ENCODE peak calls at places on chromosomes 6 and 20, in seven cellular contexts. J is IMR-90, D is GM12878, N is A549, A is Peyer's patch, Z is stomach, P is breast epithelium. C is an unnamed sample. For H3K4me1, the result is how much of the 10 kb centered on the place peaks cover.

GRCh38 chr6:31886426-31887068 is 7.8 kb upstream of the SLC44A4 start:
- DNase-seq in J (no peak), D (no peak), N (no peak), A (no peak), Z (no peak), P (no peak), C (no peak)

GRCh38 chr6:142401838-142402237 is 100.0 kb downstream of the ADGRG6 start:
- DNase-seq in J (no peak), D (no peak), N (no peak), A (no peak), Z (no peak), P (no peak), C (no peak)

GRCh38 chr6:150592377-150592995 is 7.2 kb upstream of the PLEKHG1 start:
- DNase-seq in J (no peak), D (no peak), N (no peak), A (no peak), Z (no peak), P (no peak), C (no peak)

GRCh38 chr20:55538261-55538908 is 466.9 kb downstream of the CBLN4 start:
- DNase-seq in J (no peak), D (no peak), N (no peak), A (no peak), Z (no peak), P (no peak), C (no peak)

GRCh38 chr20:37308098-37309050 is 18.9 kb downstream of the MANBAL start:
- DNase-seq in J (no peak), D (peak), N (no peak), A (no peak), Z (no peak), P (no peak), C (no peak)

GRCh38 chr6:89828988-89829590 is 591 bp upstream of the CASP8AP2 start:
- DNase-seq in J (no peak), D (no peak), N (peak), A (no peak), Z (no peak), P (no peak), C (no peak)

GRCh38 chr6:157280947-157281346 is 42.4 kb downstream of the TMEM242 start:
- DNase-seq in J (no peak), D (no peak), N (no peak), A (no peak), Z (no peak), P (no peak), C (no peak)

GRCh38 chr20:62792940-62793756 is 3.1 kb upstream of the MRGBP start:
- DNase-seq in J (no peak), D (no peak), N (no peak), A (peak), Z (no peak), P (no peak), C (no peak)

GRCh38 chr20:52219441-52219840 is 27.9 kb upstream of the ZFP64 start:
- DNase-seq in J (peak), D (no peak), N (no peak), A (no peak), Z (peak), P (no peak), C (no peak)

GRCh38 chr6:157434349-157435016 is 53.5 kb downstream of the ZDHHC14 start:
- DNase-seq in J (no peak), D (no peak), N (no peak), A (no peak), Z (no peak), P (peak), C (no peak)

GRCh38 chr6:138292482-138292881 is 74.2 kb upstream of the PBOV1 start:
- DNase-seq in J (no peak), D (no peak), N (no peak), A (no peak), Z (no peak), P (no peak), C (no peak)

GRCh38 chr6:153947817-153948447 is 91.1 kb upstream of the OPRM1 start:
- DNase-seq in J (no peak), D (no peak), N (no peak), A (no peak), Z (no peak), P (no peak), C (peak)

GRCh38 chr6:66094615-66095014 is 387.6 kb upstream of the EYS start:
- DNase-seq in J (no peak), D (no peak), N (no peak), A (no peak), Z (no peak), P (no peak), C (no peak)

GRCh38 chr6:156780117-156780641 is 3.0 kb downstream of the ARID1B start:
- DNase-seq in J (peak), D (peak), N (peak), A (peak), Z (peak), P (peak), C (peak)

GRCh38 chr20:63970714-63971431 is 1.1 kb upstream of the ZNF512B start:
- DNase-seq in J (no peak), D (no peak), N (no peak), A (no peak), Z (no peak), P (no peak), C (no peak)

GRCh38 chr20:63074631-63075030 is 67.9 kb upstream of the BHLHE23 start:
- DNase-seq in J (no peak), D (no peak), N (no peak), A (no peak), Z (no peak), P (no peak), C (no peak)

GRCh38 chr6:37781788-37782187 is 37.7 kb upstream of the ZFAND3 start:
- DNase-seq in J (no peak), D (no peak), N (no peak), A (no peak), Z (no peak), P (no peak), C (no peak)

GRCh38 chr6:62285612-62286469 is at the start of gene KHDRBS2:
- DNase-seq in J (no peak), D (peak), N (peak), A (peak), Z (peak), P (peak), C (peak)

GRCh38 chr6:123589317-123589716 is 47.4 kb downstream of the TRDN start:
- DNase-seq in J (no peak), D (no peak), N (no peak), A (no peak), Z (no peak), P (no peak), C (no peak)

GRCh38 chr6:131846023-131846663 is 38.3 kb downstream of the ENPP1 start:
- DNase-seq in J (no peak), D (no peak), N (no peak), A (no peak), Z (no peak), P (no peak), C (no peak)

GRCh38 chr6:30776361-30777223 is 32.2 kb upstream of the IER3 start:
- DNase-seq in J (no peak), D (no peak), N (no peak), A (no peak), Z (no peak), P (no peak), C (no peak)

GRCh38 chr6:115456848-115457247 is 603.8 kb downstream of the FRK start:
- DNase-seq in J (no peak), D (no peak), N (no peak), A (no peak), Z (no peak), P (no peak), C (no peak)

GRCh38 chr20:46348972-46349741 is 40.9 kb upstream of the CDH22 start:
- DNase-seq in J (peak), D (no peak), N (peak), A (peak), Z (peak), P (no peak), C (peak)

GRCh38 chr20:46010491-46011405 is 2.0 kb downstream of the MMP9 start:
- DNase-seq in J (peak), D (no peak), N (no peak), A (no peak), Z (no peak), P (no peak), C (no peak)

GRCh38 chr6:42088101-42088591 is 37.8 kb downstream of the TAF8 start:
- DNase-seq in J (peak), D (no peak), N (peak), A (no peak), Z (no peak), P (no peak), C (no peak)

GRCh38 chr6:10749734-10750133 is 2.1 kb downstream of the TMEM14B start:
- DNase-seq in J (no peak), D (no peak), N (no peak), A (no peak), Z (no peak), P (no peak), C (no peak)

GRCh38 chr6:163336961-163337360 is 77.6 kb upstream of the QKI start:
- DNase-seq in J (no peak), D (no peak), N (no peak), A (no peak), Z (no peak), P (no peak), C (no peak)

GRCh38 chr6:68760486-68760885 is 125.4 kb downstream of the ADGRB3 start:
- DNase-seq in J (no peak), D (no peak), N (no peak), A (no peak), Z (no peak), P (no peak), C (no peak)

GRCh38 chr20:63178889-63179751 is 36.8 kb downstream of the YTHDF1 start:
- DNase-seq in J (peak), D (no peak), N (no peak), A (peak), Z (peak), P (no peak), C (no peak)

GRCh38 chr20:34058831-34059230 is 53.2 kb downstream of the EIF2S2 start:
- DNase-seq in J (peak), D (no peak), N (no peak), A (no peak), Z (no peak), P (no peak), C (no peak)

GRCh38 chr6:2037230-2037926 is 208.0 kb downstream of the GMDS start:
- DNase-seq in J (peak), D (no peak), N (no peak), A (no peak), Z (no peak), P (no peak), C (no peak)

GRCh38 chr6:79868098-79868722 is 79.1 kb downstream of the ELOVL4 start:
- DNase-seq in J (peak), D (peak), N (peak), A (no peak), Z (no peak), P (no peak), C (peak)

GRCh38 chr6:126385536-126385935 is 45.6 kb downstream of the CENPW start:
- DNase-seq in J (no peak), D (no peak), N (no peak), A (no peak), Z (no peak), P (no peak), C (no peak)

DNA sequence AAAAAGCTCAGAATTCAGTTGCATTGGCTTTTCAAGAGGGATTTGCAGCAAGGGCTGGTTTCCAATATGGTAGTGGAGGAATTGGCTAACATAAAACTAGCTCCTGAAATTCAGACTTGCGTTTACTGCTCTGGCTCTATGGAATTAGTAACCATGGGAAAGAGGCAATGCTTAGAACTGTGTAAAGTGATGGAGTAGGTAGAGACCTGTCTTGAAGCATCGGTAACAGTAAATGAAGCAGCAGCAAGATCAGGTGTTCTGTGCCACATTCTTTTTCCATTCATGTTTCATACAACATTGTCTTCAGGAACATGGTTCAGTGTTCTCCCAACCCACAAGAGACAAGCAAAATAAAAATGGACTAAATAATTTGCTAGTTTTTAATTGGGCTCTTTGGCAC is 6.5 kb downstream of the IRF4 start:
- DNase-seq in J (no peak), D (no peak), N (no peak), A (no peak), Z (no peak), P (no peak), C (no peak)
- H3K4me1 ChIP-seq in J (under half), D (under half), N (under half), A (under half), Z (under half), P (under half), C (under half)

DNA sequence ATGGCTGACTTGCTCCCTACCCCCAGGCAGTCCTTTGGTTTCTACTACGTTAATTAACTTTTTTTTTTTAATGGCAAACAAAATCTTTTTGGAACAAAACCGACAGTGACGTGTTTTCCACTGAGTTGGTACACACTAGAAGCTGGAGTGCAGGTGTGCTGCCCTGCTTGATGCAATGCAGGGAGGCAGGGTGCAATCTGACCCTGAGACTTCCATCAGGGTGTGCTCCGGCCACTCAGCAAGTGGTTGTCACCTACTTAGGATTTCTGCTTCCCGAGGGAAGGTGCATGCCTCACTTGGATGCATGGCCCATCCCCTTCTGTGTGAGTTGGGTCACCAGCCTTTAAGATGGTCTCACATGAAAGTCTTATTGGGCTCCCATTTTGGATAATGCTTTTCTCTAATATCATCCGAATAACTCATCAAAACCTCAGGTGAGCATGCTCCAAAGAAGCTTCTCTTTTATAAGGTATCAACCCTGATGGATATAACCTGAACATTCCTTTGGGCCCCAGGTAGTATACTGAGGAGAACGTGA is 14.0 kb downstream of the RREB1 start:
- DNase-seq in J (no peak), D (no peak), N (no peak), A (no peak), Z (no peak), P (no peak), C (no peak)
- TF ChIP-seq CTCF in J (no peak), D (no peak), N (no peak), A (no peak), Z (no peak), P (no peak), C (no peak)

GRCh38 chr20:58228484-58229197 is at the start of gene ANKRD60:
- DNase-seq in J (peak), D (no peak), N (no peak), A (no peak), Z (no peak), P (no peak), C (no peak)
- TF ChIP-seq POLR2A in J (peak), D (no peak), N (no peak), A (no peak), Z (no peak), P (no peak), C (no peak)

GRCh38 chr20:48211847-48212246 is 426.6 kb upstream of the SULF2 start:
- DNase-seq in J (no peak), D (no peak), N (no peak), A (no peak), Z (no peak), P (no peak), C (no peak)

GRCh38 chr20:48209102-48209501 is 423.8 kb upstream of the SULF2 start:
- DNase-seq in J (no peak), D (no peak), N (no peak), A (no peak), Z (no peak), P (no peak), C (no peak)

GRCh38 chr20:48208176-48208575 is 422.9 kb upstream of the SULF2 start:
- DNase-seq in J (no peak), D (no peak), N (no peak), A (no peak), Z (no peak), P (no peak), C (no peak)

GRCh38 chr20:48212806-48213509 is 427.7 kb upstream of the SULF2 start:
- DNase-seq in J (no peak), D (no peak), N (no peak), A (no peak), Z (no peak), P (no peak), C (no peak)

GRCh38 chr20:48210111-48211029 is 425.1 kb upstream of the SULF2 start:
- DNase-seq in J (no peak), D (no peak), N (no peak), A (no peak), Z (no peak), P (no peak), C (no peak)
- H3K4me1 ChIP-seq in J (under half), D (under half), N (under half), A (under half), Z (under half), P (under half), C (under half)

DNA sequence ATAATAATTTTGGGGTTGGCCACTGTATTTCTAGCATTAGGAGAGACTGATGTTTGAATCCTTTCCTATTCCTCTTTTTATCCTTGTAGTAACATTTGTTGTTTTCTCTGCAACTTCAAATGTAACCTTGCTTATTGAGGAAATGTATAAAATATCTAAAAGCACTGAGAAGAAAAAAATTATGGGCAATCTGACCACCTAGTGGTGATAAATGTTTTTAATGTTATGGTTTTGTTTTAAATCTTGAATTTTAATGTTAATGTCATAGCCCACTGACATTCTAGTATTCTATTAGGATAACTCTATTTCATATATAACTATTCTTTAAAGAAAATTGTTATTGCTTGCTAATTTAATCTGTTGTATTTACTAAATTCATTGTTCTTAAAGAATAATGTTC is 134.4 kb downstream of the FARS2 start:
- DNase-seq in J (no peak), D (no peak), N (no peak), A (no peak), Z (no peak), P (no peak), C (no peak)
- TF ChIP-seq CTCF in J (no peak), D (no peak), N (no peak), A (no peak), Z (no peak), P (no peak), C (no peak)

GRCh38 chr6:43884660-43885022 is 114.6 kb downstream of the VEGFA start:
- DNase-seq in J (no peak), D (no peak), N (no peak), A (no peak), Z (no peak), P (no peak), C (no peak)
- TF ChIP-seq POLR2A in J (no peak), D (no peak), N (no peak), A (no peak), Z (no peak), P (no peak), C (no peak)

GRCh38 chr6:56526860-56527544 is 115.7 kb downstream of the DST start:
- DNase-seq in J (peak), D (no peak), N (no peak), A (no peak), Z (no peak), P (no peak), C (no peak)
- H3K4me1 ChIP-seq in J (under half), D (under half), N (under half), A (under half), Z (under half), P (under half), C (under half)

GRCh38 chr6:111843347-111844147 is 29.7 kb downstream of the FYN start:
- DNase-seq in J (no peak), D (no peak), N (no peak), A (peak), Z (no peak), P (no peak), C (no peak)

GRCh38 chr6:111845441-111845871 is 27.8 kb downstream of the FYN start:
- DNase-seq in J (no peak), D (no peak), N (no peak), A (peak), Z (no peak), P (no peak), C (no peak)

GRCh38 chr6:111846061-111846460 is 27.2 kb downstream of the FYN start:
- DNase-seq in J (no peak), D (no peak), N (no peak), A (no peak), Z (no peak), P (no peak), C (no peak)

GRCh38 chr6:111844376-111844775 is 28.9 kb downstream of the FYN start:
- DNase-seq in J (no peak), D (no peak), N (no peak), A (no peak), Z (no peak), P (no peak), C (no peak)

GRCh38 chr6:111844921-111845320 is 28.3 kb downstream of the FYN start:
- DNase-seq in J (no peak), D (no peak), N (no peak), A (peak), Z (no peak), P (no peak), C (no peak)
- TF ChIP-seq CTCF in J (no peak), D (no peak), N (no peak), A (no peak), Z (no peak), P (no peak), C (peak)

GRCh38 chr6:33313709-33314514 is at the start of gene TAPBP:
- DNase-seq in J (peak), D (no peak), N (peak), A (peak), Z (peak), P (peak), C (peak)
- TF ChIP-seq POLR2A in J (peak), D (peak), N (no peak), A (peak), Z (no peak), P (peak), C (peak)

GRCh38 chr20:31515072-31515774 is 981 bp downstream of the HM13 start:
- DNase-seq in J (no peak), D (no peak), N (no peak), A (no peak), Z (no peak), P (no peak), C (no peak)

GRCh38 chr20:31515775-31516107 is 1.5 kb downstream of the HM13 start:
- DNase-seq in J (no peak), D (no peak), N (no peak), A (no peak), Z (no peak), P (no peak), C (no peak)

GRCh38 chr20:31517373-31517772 is 3.1 kb downstream of the HM13 start:
- DNase-seq in J (peak), D (no peak), N (peak), A (no peak), Z (peak), P (no peak), C (peak)

GRCh38 chr20:31516651-31517050 is 2.4 kb downstream of the HM13 start:
- DNase-seq in J (no peak), D (no peak), N (no peak), A (no peak), Z (no peak), P (no peak), C (no peak)

GRCh38 chr20:31516166-31516565 is 1.9 kb downstream of the HM13 start:
- DNase-seq in J (no peak), D (no peak), N (no peak), A (no peak), Z (no peak), P (no peak), C (no peak)
- H3K4me1 ChIP-seq in J (under half), D (under half), N (under half), A (under half), Z (half or more), P (under half), C (under half)

C was measured in tibial nerve.